ENCODE peak calls at places on chromosomes 16 and 17, in five cellular contexts. G is HepG2, U is H54, R is breast epithelium, B is esophagus squamous epithelium. N is an unnamed sample.

GRCh38 chr16:54843424-54843750 is 87.3 kb upstream of the IRX5 start:
- DNase-seq in G (no peak), U (no peak), R (no peak), B (no peak), N (no peak)

GRCh38 chr17:309361-309888 is 43.2 kb downstream of the RPH3AL start:
- DNase-seq in G (peak), U (no peak), R (no peak), B (no peak), N (no peak)

GRCh38 chr16:8568231-8568617 is 22.1 kb downstream of the TMEM114 start:
- DNase-seq in G (no peak), U (no peak), R (no peak), B (no peak), N (no peak)

GRCh38 chr16:81616321-81617020 is 162.6 kb upstream of the PLCG2 start:
- DNase-seq in G (no peak), U (no peak), R (no peak), B (peak), N (no peak)

GRCh38 chr16:84446086-84446485 is 58.4 kb downstream of the MEAK7 start:
- DNase-seq in G (no peak), U (no peak), R (no peak), B (no peak), N (no peak)

GRCh38 chr16:67560827-67561342 is 1.4 kb upstream of the CTCF start:
- DNase-seq in G (no peak), U (no peak), R (no peak), B (no peak), N (no peak)

GRCh38 chr16:57268804-57269800 is 15.4 kb downstream of the PLLP start:
- DNase-seq in G (peak), U (no peak), R (no peak), B (no peak), N (no peak)

GRCh38 chr17:20266806-20267458 is 200.4 kb downstream of the LGALS9B start:
- DNase-seq in G (no peak), U (peak), R (no peak), B (no peak), N (no peak)

GRCh38 chr17:68437979-68438877 is 19.1 kb downstream of the WIPI1 start:
- DNase-seq in G (peak), U (no peak), R (no peak), B (no peak), N (no peak)

GRCh38 chr17:59572301-59572924 is 7.0 kb downstream of the DHX40 start:
- DNase-seq in G (no peak), U (no peak), R (no peak), B (no peak), N (no peak)

GRCh38 chr16:22670551-22670970 is 143.4 kb upstream of the HS3ST2 start:
- DNase-seq in G (peak), U (no peak), R (no peak), B (no peak), N (no peak)

GRCh38 chr17:63962298-63962744 is 10.4 kb downstream of the SCN4A start:
- DNase-seq in G (peak), U (no peak), R (no peak), B (no peak), N (no peak)

GRCh38 chr17:42421479-42422332 is 1.4 kb downstream of the CAVIN1 start:
- DNase-seq in G (no peak), U (no peak), R (no peak), B (no peak), N (no peak)

GRCh38 chr17:30176845-30177244 is 58.7 kb downstream of the SLC6A4 start:
- DNase-seq in G (no peak), U (no peak), R (no peak), B (no peak), N (no peak)

GRCh38 chr17:56593073-56593740 is at the start of gene NOG:
- DNase-seq in G (no peak), U (peak), R (no peak), B (no peak), N (no peak)

GRCh38 chr17:46173153-46173552 is 20.1 kb downstream of the KANSL1 start:
- DNase-seq in G (no peak), U (no peak), R (no peak), B (no peak), N (no peak)

GRCh38 chr17:46171939-46172338 is 21.3 kb downstream of the KANSL1 start:
- DNase-seq in G (no peak), U (no peak), R (no peak), B (no peak), N (no peak)

GRCh38 chr17:46167826-46168569 is 25.2 kb downstream of the KANSL1 start:
- DNase-seq in G (peak), U (no peak), R (no peak), B (no peak), N (no peak)

GRCh38 chr17:46169913-46170312 is 23.3 kb downstream of the KANSL1 start:
- DNase-seq in G (no peak), U (no peak), R (no peak), B (no peak), N (no peak)

GRCh38 chr17:46170609-46171432 is 22.4 kb downstream of the KANSL1 start:
- DNase-seq in G (no peak), U (no peak), R (no peak), B (no peak), N (no peak)
- TF ChIP-seq POLR2A in G (no peak), U (no peak), R (no peak), B (no peak), N (no peak)

GRCh38 chr17:19019041-19019941 is 14.7 kb upstream of the FAM83G start:
- DNase-seq in G (no peak), U (no peak), R (no peak), B (no peak), N (no peak)
- TF ChIP-seq POLR2A in G (no peak), U (no peak), R (no peak), B (no peak), N (no peak)

GRCh38 chr17:75849304-75849695 is 5.1 kb upstream of the UNC13D start:
- DNase-seq in G (no peak), U (no peak), R (no peak), B (no peak), N (no peak)

GRCh38 chr17:75849724-75850123 is 5.4 kb downstream of the WBP2 start:
- DNase-seq in G (no peak), U (no peak), R (no peak), B (no peak), N (no peak)

GRCh38 chr17:75848523-75849303 is 4.5 kb upstream of the UNC13D start:
- DNase-seq in G (peak), U (no peak), R (peak), B (no peak), N (no peak)

GRCh38 chr17:75853410-75853809 is 1.7 kb downstream of the WBP2 start:
- DNase-seq in G (no peak), U (no peak), R (peak), B (no peak), N (no peak)

DNA sequence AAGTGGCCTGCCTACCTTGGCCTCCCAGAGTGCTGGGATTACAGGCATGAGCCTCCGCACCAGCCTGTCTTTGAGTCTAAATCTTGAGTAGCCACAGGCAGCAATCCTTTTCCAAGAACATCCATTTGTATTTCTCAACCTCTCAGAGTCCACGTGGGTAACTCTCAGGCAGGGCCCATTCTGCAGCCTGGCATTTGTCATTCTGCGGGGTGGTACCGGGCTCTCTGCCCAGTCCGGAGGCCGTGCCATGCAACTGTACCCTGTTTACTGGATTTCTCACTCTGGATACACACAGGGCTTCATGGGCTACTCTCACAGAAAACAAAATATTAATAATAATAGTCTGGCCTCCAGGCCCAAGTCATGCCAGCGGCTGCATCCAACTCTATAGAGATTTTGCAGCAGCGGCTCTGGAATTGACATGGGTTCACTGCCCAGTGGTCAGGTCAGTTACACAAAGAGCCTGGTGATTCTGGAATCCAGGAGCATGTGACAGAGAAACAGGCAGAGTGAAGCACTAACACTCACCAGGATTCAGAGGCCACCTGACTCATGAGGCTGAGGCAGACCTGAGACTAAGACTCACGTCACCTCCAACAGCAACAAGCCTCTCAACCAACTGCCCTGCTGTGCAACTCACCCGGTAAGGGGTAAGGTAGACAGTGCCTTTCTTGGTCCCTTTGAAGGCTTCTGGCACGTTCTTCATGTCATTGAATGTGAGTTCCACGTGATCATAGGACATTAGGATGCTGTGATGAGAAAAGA is 4.0 kb downstream of the WBP2 start:
- DNase-seq in G (no peak), U (no peak), R (peak), B (no peak), N (no peak)
- TF ChIP-seq POLR2A in G (no peak), U (no peak), R (no peak), B (no peak), N (no peak)

DNA sequence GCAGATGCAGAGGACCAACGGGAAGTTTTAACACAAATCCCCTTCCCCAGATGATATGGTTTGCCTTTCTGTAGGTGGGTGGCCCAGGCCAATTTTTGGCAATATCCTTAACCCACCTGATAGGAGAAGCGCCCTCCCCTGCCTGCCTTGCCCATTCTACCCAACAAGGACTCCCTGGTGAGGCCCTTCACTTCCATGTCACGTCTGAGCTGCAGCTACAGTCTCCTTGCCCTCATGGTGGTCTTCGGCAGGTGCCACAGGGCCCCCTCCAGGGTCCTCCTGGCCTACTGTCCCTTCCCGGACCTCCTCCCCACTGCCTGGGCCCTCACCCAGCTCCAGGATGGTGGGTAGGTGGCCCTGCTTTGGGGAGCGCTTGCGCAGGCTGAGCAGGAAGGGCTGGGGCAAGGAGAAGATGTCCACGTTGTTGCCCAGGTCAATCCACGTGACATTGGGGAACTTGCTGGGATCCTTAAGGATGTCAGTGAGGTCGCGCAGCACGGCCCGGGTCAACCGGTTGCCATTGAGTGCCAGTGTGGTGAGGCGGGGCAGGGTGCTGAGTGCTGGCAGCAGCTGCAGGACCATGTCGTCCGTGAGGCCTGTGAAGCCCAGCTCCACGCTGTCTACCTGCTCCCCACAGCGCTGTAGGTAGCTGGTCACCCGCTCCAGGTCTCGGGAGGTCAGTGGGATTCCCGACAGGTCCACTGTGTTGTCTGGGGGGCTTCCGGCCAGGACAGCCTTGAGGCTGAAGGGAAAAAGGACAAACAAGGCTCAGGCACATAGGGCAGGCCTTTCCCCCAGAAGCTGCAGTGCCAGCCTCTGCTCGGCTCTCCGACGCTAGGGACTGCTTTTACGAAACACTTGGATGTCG is 28.3 kb downstream of the TRPV2 start:
- DNase-seq in G (no peak), U (no peak), R (no peak), B (no peak), N (no peak)
- TF ChIP-seq POLR2A in G (peak), U (no peak), R (no peak), B (no peak), N (no peak)

GRCh38 chr16:78277374-78277773 is 177.9 kb downstream of the WWOX start:
- DNase-seq in G (no peak), U (no peak), R (no peak), B (no peak), N (no peak)
- TF ChIP-seq POLR2A in G (no peak), U (no peak), R (no peak), B (no peak), N (no peak)

DNA sequence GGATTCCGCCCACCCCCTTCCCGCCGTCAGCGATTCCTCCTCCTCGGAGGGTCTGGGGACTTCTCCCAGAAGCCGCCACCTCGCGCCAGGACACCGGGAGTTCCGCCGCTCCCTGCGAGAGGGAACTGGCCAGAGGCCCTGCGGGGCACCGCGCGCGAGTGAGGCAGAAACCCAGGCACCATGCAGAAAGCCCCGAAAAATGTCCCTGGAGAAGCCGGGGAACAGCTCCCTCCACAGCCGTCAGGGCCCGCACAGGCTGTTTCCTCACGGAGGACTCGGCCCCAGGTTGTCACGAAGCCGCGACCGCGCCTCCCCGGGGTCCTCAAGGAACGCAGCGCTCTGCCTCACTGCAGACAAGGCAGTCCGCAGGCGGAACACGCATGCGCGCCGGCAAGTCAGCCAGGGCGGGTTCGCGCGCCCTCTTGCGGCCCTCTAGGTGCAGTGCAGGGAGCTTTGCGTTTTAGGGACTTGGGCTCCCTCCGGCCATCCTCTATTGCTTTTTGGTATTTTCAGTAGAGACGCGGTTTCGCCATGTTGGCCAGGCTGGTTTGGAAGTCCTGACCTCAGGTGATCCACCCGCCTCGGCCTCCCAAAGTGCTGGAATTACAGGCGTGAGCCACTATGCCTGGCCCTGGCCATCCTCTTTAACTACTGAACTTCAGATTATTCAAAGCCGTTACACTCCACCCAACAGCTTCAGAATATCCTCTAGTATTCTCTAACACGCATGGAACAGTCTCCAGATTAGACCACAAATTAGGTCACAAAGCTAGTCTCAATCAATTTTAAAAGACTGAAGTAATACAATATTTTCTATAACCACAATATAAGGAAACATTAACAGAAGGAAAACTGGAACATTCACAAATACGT is 20.3 kb upstream of the ZNF287 start:
- DNase-seq in G (peak), U (peak), R (peak), B (peak), N (peak)
- TF ChIP-seq POLR2A in G (peak), U (peak), R (no peak), B (no peak), N (no peak)

GRCh38 chr17:80937501-80938356 is 53.9 kb upstream of the CHMP6 start:
- DNase-seq in G (no peak), U (no peak), R (no peak), B (no peak), N (no peak)

GRCh38 chr17:80936218-80936617 is 55.4 kb upstream of the CHMP6 start:
- DNase-seq in G (no peak), U (no peak), R (no peak), B (no peak), N (no peak)

GRCh38 chr17:80931421-80932265 is 60.0 kb upstream of the CHMP6 start:
- DNase-seq in G (no peak), U (peak), R (no peak), B (no peak), N (no peak)

GRCh38 chr17:80938556-80938955 is 53.1 kb upstream of the CHMP6 start:
- DNase-seq in G (no peak), U (no peak), R (no peak), B (no peak), N (no peak)

GRCh38 chr17:80935526-80935925 is 56.1 kb upstream of the CHMP6 start:
- DNase-seq in G (no peak), U (no peak), R (no peak), B (no peak), N (no peak)
- TF ChIP-seq POLR2A in G (no peak), U (no peak), R (no peak), B (no peak), N (no peak)